ENCODE peak calls at places on chromosomes 7 and 10, in four cellular contexts. M, O, J and U are unnamed samples.
A peak's percentile ranks its signal among the peaks of the same experiment; 100 is the strongest.

GRCh38 chr10:125120046-125120710 is 40.2 kb downstream of the CTBP2 start:
- DNase-seq in M (no peak), O (no peak), J (peak; percentile 52), U (no peak)

GRCh38 chr7:32890553-32891045 is 961 bp downstream of the KBTBD2 start:
- DNase-seq in M (no peak), O (peak; percentile 37), J (peak; percentile 51), U (no peak)

GRCh38 chr10:86954681-86955500 is 2.5 kb downstream of the MMRN2 start:
- DNase-seq in M (peak; percentile 91), O (no peak), J (no peak), U (no peak)

GRCh38 chr7:98464558-98464940 is 63.7 kb upstream of the BAIAP2L1 start:
- DNase-seq in M (no peak), O (no peak), J (no peak), U (no peak)

GRCh38 chr10:71493741-71494140 is 97.0 kb downstream of the CDH23 start:
- DNase-seq in M (no peak), O (no peak), J (no peak), U (no peak)

GRCh38 chr7:104272767-104273384 is 55.5 kb upstream of the LHFPL3 start:
- DNase-seq in M (no peak), O (no peak), J (peak; percentile 16), U (no peak)

GRCh38 chr10:84074521-84074920 is 64.8 kb upstream of the GHITM start:
- DNase-seq in M (no peak), O (no peak), J (no peak), U (no peak)

GRCh38 chr10:30813872-30814471 is 184.4 kb upstream of the LYZL2 start:
- DNase-seq in M (no peak), O (no peak), J (no peak), U (no peak)

GRCh38 chr10:103445767-103446567 is 6.2 kb downstream of the CALHM2 start:
- DNase-seq in M (no peak), O (no peak), J (peak; percentile 35), U (no peak)

GRCh38 chr7:33973235-33974015 is 68.1 kb downstream of the BMPER start:
- DNase-seq in M (no peak), O (no peak), J (no peak), U (no peak)